ENCODE peak calls at places on chromosomes 4 and X, in five cellular contexts. One of them, this sample, is unnamed.

GRCh38 chr4:18917689-18918088 is 896.1 kb upstream of the LCORL start:
- DNase-seq in endodermal cell: no peak
- DNase-seq in EH: peak; percentile 65
- DNase-seq in occipital lobe: no peak
- DNase-seq in CD4-positive, CD25-positive, alpha-beta regulatory T cell: no peak
- DNase-seq in this sample: no peak

GRCh38 chr4:89820005-89820404 is 17.0 kb downstream of the SNCA start:
- DNase-seq in endodermal cell: no peak
- DNase-seq in EH: no peak
- DNase-seq in occipital lobe: no peak
- DNase-seq in CD4-positive, CD25-positive, alpha-beta regulatory T cell: no peak
- DNase-seq in this sample: no peak

GRCh38 chr4:54784188-54784671 is 126.5 kb downstream of the KIT start:
- DNase-seq in endodermal cell: no peak
- DNase-seq in EH: peak; percentile 99
- DNase-seq in occipital lobe: peak; percentile 69
- DNase-seq in CD4-positive, CD25-positive, alpha-beta regulatory T cell: no peak
- DNase-seq in this sample: peak; percentile 95

GRCh38 chrX:132468454-132468853 is 20.4 kb downstream of the MBNL3 start:
- DNase-seq in endodermal cell: no peak
- DNase-seq in EH: no peak
- DNase-seq in occipital lobe: no peak
- DNase-seq in CD4-positive, CD25-positive, alpha-beta regulatory T cell: no peak
- DNase-seq in this sample: no peak

GRCh38 chrX:10168226-10168625 is 11.5 kb downstream of the CLCN4 start:
- DNase-seq in endodermal cell: no peak
- DNase-seq in EH: no peak
- DNase-seq in occipital lobe: no peak
- DNase-seq in CD4-positive, CD25-positive, alpha-beta regulatory T cell: no peak
- DNase-seq in this sample: no peak

GRCh38 chr4:150251752-150252190 is 173.5 kb downstream of the DCLK2 start:
- DNase-seq in endodermal cell: peak; percentile 83
- DNase-seq in EH: no peak
- DNase-seq in occipital lobe: no peak
- DNase-seq in CD4-positive, CD25-positive, alpha-beta regulatory T cell: no peak
- DNase-seq in this sample: no peak

GRCh38 chrX:38150993-38151392 is 69.7 kb downstream of the SRPX start:
- DNase-seq in endodermal cell: no peak
- DNase-seq in EH: no peak
- DNase-seq in occipital lobe: no peak
- DNase-seq in CD4-positive, CD25-positive, alpha-beta regulatory T cell: no peak
- DNase-seq in this sample: no peak

GRCh38 chr4:104494822-104495559 is at the start of gene CXXC4:
- DNase-seq in endodermal cell: peak; percentile 92
- DNase-seq in EH: peak; percentile 22
- DNase-seq in occipital lobe: peak; percentile 90
- DNase-seq in CD4-positive, CD25-positive, alpha-beta regulatory T cell: no peak
- DNase-seq in this sample: peak; percentile 13

GRCh38 chr4:39587881-39588280 is 50.8 kb downstream of the SMIM14 start:
- DNase-seq in endodermal cell: no peak
- DNase-seq in EH: peak; percentile 78
- DNase-seq in occipital lobe: no peak
- DNase-seq in CD4-positive, CD25-positive, alpha-beta regulatory T cell: no peak
- DNase-seq in this sample: peak; percentile 31

GRCh38 chr4:52102587-52102986 is 51.5 kb downstream of the SPATA18 start:
- DNase-seq in endodermal cell: no peak
- DNase-seq in EH: peak; percentile 11
- DNase-seq in occipital lobe: no peak
- DNase-seq in CD4-positive, CD25-positive, alpha-beta regulatory T cell: no peak
- DNase-seq in this sample: peak; percentile 32

GRCh38 chr4:125520258-125520990 is 205.7 kb downstream of the FAT4 start:
- DNase-seq in endodermal cell: no peak
- DNase-seq in EH: peak; percentile 17
- DNase-seq in occipital lobe: no peak
- DNase-seq in CD4-positive, CD25-positive, alpha-beta regulatory T cell: no peak
- DNase-seq in this sample: no peak

GRCh38 chr4:137635108-137635507 is 102.8 kb upstream of the PCDH18 start:
- DNase-seq in endodermal cell: no peak
- DNase-seq in EH: peak; percentile 29
- DNase-seq in occipital lobe: no peak
- DNase-seq in CD4-positive, CD25-positive, alpha-beta regulatory T cell: no peak
- DNase-seq in this sample: peak; percentile 66

GRCh38 chr4:82428969-82429727 is 1.1 kb downstream of the HNRNPDL start:
- DNase-seq in endodermal cell: peak; percentile 98
- DNase-seq in EH: peak; percentile 92
- DNase-seq in occipital lobe: peak; percentile 84
- DNase-seq in CD4-positive, CD25-positive, alpha-beta regulatory T cell: peak; percentile 94
- DNase-seq in this sample: peak; percentile 87

GRCh38 chr4:134700251-134700650 is 498.7 kb upstream of the PABPC4L start:
- DNase-seq in endodermal cell: no peak
- DNase-seq in EH: no peak
- DNase-seq in occipital lobe: no peak
- DNase-seq in CD4-positive, CD25-positive, alpha-beta regulatory T cell: no peak
- DNase-seq in this sample: no peak

GRCh38 chr4:140937866-140938265 is 181.7 kb upstream of the TBC1D9 start:
- DNase-seq in endodermal cell: no peak
- DNase-seq in EH: peak; percentile 97
- DNase-seq in occipital lobe: no peak
- DNase-seq in CD4-positive, CD25-positive, alpha-beta regulatory T cell: no peak
- DNase-seq in this sample: peak; percentile 68

GRCh38 chrX:14697453-14697852 is 168.1 kb downstream of the GLRA2 start:
- DNase-seq in endodermal cell: peak; percentile 84
- DNase-seq in EH: peak; percentile 24
- DNase-seq in occipital lobe: no peak
- DNase-seq in CD4-positive, CD25-positive, alpha-beta regulatory T cell: peak; percentile 23
- DNase-seq in this sample: peak; percentile 36

This sample was measured in LHCN-M2.